ENCODE peak calls at places on chromosomes 5 and 9, in seven cellular contexts. I is transverse colon, Z is MM.1S, D is mucosa of descending colon, A is HCT116, W is tibial artery, H is colonic mucosa. B is an unnamed sample. For H3K4me1, the result is how much of the 10 kb centered on the place peaks cover.

GRCh38 chr9:87080512-87081225 is 133.4 kb upstream of the GAS1 start:
- DNase-seq in I (no peak), Z (no peak), D (no peak), A (no peak), W (no peak), H (no peak), B (no peak)

GRCh38 chr9:16921855-16922254 is 51.4 kb upstream of the BNC2 start:
- DNase-seq in I (no peak), Z (no peak), D (no peak), A (peak), W (no peak), H (no peak), B (no peak)

GRCh38 chr9:129836342-129837007 is 1.2 kb downstream of the USP20 start:
- DNase-seq in I (peak), Z (no peak), D (peak), A (no peak), W (no peak), H (peak), B (peak)

GRCh38 chr5:147858520-147858919 is 20.0 kb upstream of the SCGB3A2 start:
- DNase-seq in I (no peak), Z (no peak), D (no peak), A (no peak), W (no peak), H (no peak), B (no peak)

GRCh38 chr5:177304392-177305119 is 957 bp downstream of the PRELID1 start:
- DNase-seq in I (peak), Z (peak), D (peak), A (no peak), W (peak), H (peak), B (no peak)

GRCh38 chr9:994005-994404 is 17.6 kb downstream of the DMRT3 start:
- DNase-seq in I (no peak), Z (peak), D (peak), A (no peak), W (no peak), H (no peak), B (no peak)

GRCh38 chr5:72523960-72524582 is 16.9 kb upstream of the ZNF366 start:
- DNase-seq in I (no peak), Z (peak), D (peak), A (peak), W (no peak), H (no peak), B (no peak)

GRCh38 chr5:2027790-2028189 is 145.1 kb upstream of the IRX4 start:
- DNase-seq in I (no peak), Z (no peak), D (no peak), A (no peak), W (no peak), H (no peak), B (no peak)

GRCh38 chr5:17991775-17992174 is 357.5 kb downstream of the TAF11L14 start:
- DNase-seq in I (no peak), Z (no peak), D (no peak), A (no peak), W (no peak), H (no peak), B (no peak)

GRCh38 chr9:110555551-110555950 is 24.0 kb downstream of the SVEP1 start:
- DNase-seq in I (no peak), Z (no peak), D (no peak), A (no peak), W (no peak), H (no peak), B (no peak)

GRCh38 chr5:71790433-71790832 is 71.4 kb downstream of the CARTPT start:
- DNase-seq in I (no peak), Z (no peak), D (no peak), A (no peak), W (no peak), H (no peak), B (no peak)

GRCh38 chr9:85178486-85178885 is 509.0 kb downstream of the NTRK2 start:
- DNase-seq in I (no peak), Z (peak), D (no peak), A (no peak), W (no peak), H (no peak), B (no peak)

GRCh38 chr9:36798350-36799065 is 225.8 kb downstream of the MELK start:
- DNase-seq in I (no peak), Z (no peak), D (peak), A (no peak), W (no peak), H (no peak), B (no peak)
- TF ChIP-seq CTCF in I (no peak), Z (peak), D (no peak), A (no peak), W (no peak), H (no peak), B (no peak)

GRCh38 chr5:81848368-81848767 is 97.5 kb upstream of the SSBP2 start:
- DNase-seq in I (peak), Z (no peak), D (peak), A (no peak), W (no peak), H (peak), B (no peak)
- H3K4me1 ChIP-seq in I (under half), Z (under half), D (under half), A (under half), W (under half), H (under half), B (under half)

GRCh38 chr5:131164161-131164930 is 710 bp downstream of the HINT1 start:
- DNase-seq in I (peak), Z (peak), D (peak), A (no peak), W (peak), H (peak), B (peak)
- TF ChIP-seq CTCF in I (no peak), Z (no peak), D (no peak), A (no peak), W (no peak), H (no peak), B (no peak)

DNA sequence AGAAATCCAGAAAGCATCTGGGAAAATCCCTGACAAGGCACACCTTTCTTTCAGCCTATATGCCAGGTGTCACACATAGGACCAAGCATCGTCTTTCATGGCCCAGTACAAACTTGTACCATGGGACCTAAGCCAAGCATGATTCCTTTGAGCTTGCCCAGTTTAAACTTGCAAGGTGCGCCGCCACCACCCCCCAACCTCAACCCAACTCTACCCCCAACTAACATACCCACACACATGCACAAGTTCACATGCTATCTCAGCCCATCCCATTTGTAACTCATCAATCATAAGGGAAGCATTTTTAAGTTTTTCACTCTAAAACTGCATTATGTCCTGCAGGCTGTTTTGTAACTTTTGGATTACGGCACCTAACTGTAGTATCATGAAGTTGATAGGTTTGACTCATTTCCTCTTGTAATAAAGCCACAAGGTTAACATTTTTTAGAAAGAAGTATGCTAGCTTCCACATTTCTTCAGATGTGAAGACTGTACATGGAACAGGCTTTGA is 145.9 kb upstream of the FST start:
- DNase-seq in I (no peak), Z (no peak), D (no peak), A (no peak), W (no peak), H (no peak), B (no peak)
- H3K4me1 ChIP-seq in I (under half), Z (under half), D (under half), A (under half), W (under half), H (under half), B (under half)

B was measured in CD8-positive, alpha-beta T cell.